ENCODE peak calls at places on chromosome 11, in eight cellular contexts. Q, J, L, Z, P, O, M and N are unnamed samples.

GRCh38 chr11:58675344-58676155 is 53.1 kb downstream of the CNTF start:
- DNase-seq in Q (peak), M (peak), Z (peak), P (peak), L (peak), J (peak), O (peak), N (peak)

GRCh38 chr11:28038775-28039174 is 69.2 kb downstream of the KIF18A start:
- DNase-seq in M (no peak), O (no peak), L (no peak), P (no peak), Z (no peak), J (no peak), Q (no peak), N (no peak)

GRCh38 chr11:65903068-65903481 is 2.9 kb upstream of the FOSL1 start:
- DNase-seq in L (no peak), M (no peak), Z (peak), Q (no peak), P (no peak), J (peak), O (peak), N (no peak)

GRCh38 chr11:108609681-108610080 is 16.1 kb upstream of the EXPH5 start:
- DNase-seq in O (no peak), M (no peak), P (no peak), Q (no peak), L (no peak), Z (no peak), J (peak), N (no peak)

GRCh38 chr11:64947202-64947814 is 11.6 kb upstream of the GPHA2 start:
- DNase-seq in O (no peak), Q (no peak), M (no peak), J (peak), L (no peak), Z (no peak), P (no peak), N (no peak)

GRCh38 chr11:89452780-89453179 is 38.4 kb downstream of the NOX4 start:
- DNase-seq in M (no peak), L (no peak), Z (no peak), O (no peak), P (no peak), J (no peak), Q (no peak), N (no peak)

GRCh38 chr11:102158151-102158734 is 48.0 kb downstream of the YAP1 start:
- DNase-seq in L (no peak), M (no peak), Z (no peak), Q (no peak), O (no peak), J (no peak), P (no peak), N (peak)

GRCh38 chr11:69667619-69668604 is 7.2 kb downstream of the LTO1 start:
- DNase-seq in J (no peak), Q (no peak), M (peak), P (peak), L (no peak), Z (no peak), O (no peak), N (no peak)

GRCh38 chr11:27998552-27998951 is 109.4 kb downstream of the KIF18A start:
- DNase-seq in M (no peak), L (no peak), Z (no peak), J (no peak), Q (no peak), P (no peak), O (no peak), N (no peak)

GRCh38 chr11:27075192-27075591 is 34.6 kb downstream of the BBOX1 start:
- DNase-seq in O (no peak), P (no peak), M (no peak), J (no peak), L (no peak), Q (no peak), Z (no peak), N (no peak)

GRCh38 chr11:63906585-63906984 is 10.4 kb downstream of the RCOR2 start:
- DNase-seq in M (no peak), L (no peak), Z (no peak), P (no peak), Q (no peak), O (no peak), J (no peak), N (no peak)

GRCh38 chr11:74989269-74989655 is 529 bp downstream of the NEU3 start:
- DNase-seq in Z (no peak), O (no peak), M (no peak), P (no peak), J (peak), Q (no peak), L (no peak), N (no peak)

GRCh38 chr11:117933930-117934329 is 4.7 kb upstream of the TMPRSS13 start:
- DNase-seq in J (no peak), O (no peak), Z (no peak), L (no peak), P (no peak), Q (no peak), M (peak), N (no peak)

GRCh38 chr11:33067294-33067693 is 27.9 kb downstream of the TCP11L1 start:
- DNase-seq in O (no peak), Z (no peak), L (no peak), J (no peak), M (no peak), P (no peak), Q (no peak), N (peak)

GRCh38 chr11:313787-314547 is at the start of gene IFITM1:
- DNase-seq in M (peak), P (no peak), O (no peak), L (peak), Q (peak), Z (peak), J (no peak), N (no peak)

GRCh38 chr11:124751741-124752470 is at the start of gene VSIG2:
- DNase-seq in L (peak), O (no peak), M (no peak), J (no peak), Z (no peak), P (no peak), Q (no peak), N (peak)
- TF ChIP-seq POLR2A in L (no peak), O (no peak), M (no peak), J (no peak), Z (no peak), P (no peak), Q (no peak), N (peak)

GRCh38 chr11:105152556-105152955 is 13.0 kb upstream of the CARD18 start:
- DNase-seq in P (no peak), J (no peak), Q (no peak), L (no peak), M (no peak), O (no peak), Z (no peak), N (no peak)
- H3K27ac ChIP-seq in P (no peak), J (no peak), Q (no peak), L (no peak), M (no peak), O (no peak), Z (no peak), N (no peak)

GRCh38 chr11:12794556-12795230 is 120.5 kb downstream of the TEAD1 start:
- DNase-seq in J (no peak), M (no peak), L (no peak), O (no peak), P (no peak), Z (no peak), Q (no peak), N (no peak)
- TF ChIP-seq POLR2A in J (no peak), M (no peak), L (no peak), O (no peak), P (no peak), Z (no peak), Q (no peak), N (no peak)

GRCh38 chr11:12235080-12235479 is 124.7 kb downstream of the MICAL2 start:
- DNase-seq in Z (no peak), Q (no peak), P (no peak), J (no peak), L (no peak), M (no peak), O (no peak), N (no peak)

GRCh38 chr11:12235945-12236743 is 125.8 kb downstream of the MICAL2 start:
- DNase-seq in P (no peak), J (peak), L (no peak), M (no peak), O (peak), Q (peak), Z (no peak), N (no peak)

GRCh38 chr11:12235549-12235944 is 125.2 kb downstream of the MICAL2 start:
- DNase-seq in O (no peak), Q (no peak), L (no peak), J (peak), Z (no peak), M (no peak), P (no peak), N (no peak)

GRCh38 chr11:12237381-12237784 is 127.0 kb downstream of the MICAL2 start:
- DNase-seq in O (no peak), M (no peak), P (peak), L (no peak), Z (no peak), J (no peak), Q (no peak), N (peak)

GRCh38 chr11:12236744-12237101 is 126.3 kb downstream of the MICAL2 start:
- DNase-seq in O (no peak), Q (no peak), Z (no peak), M (no peak), L (no peak), P (no peak), J (no peak), N (no peak)
- H3K27ac ChIP-seq in O (no peak), Q (peak), Z (peak), M (no peak), L (no peak), P (peak), J (peak), N (peak)

GRCh38 chr11:47488111-47488510 is 39.2 kb upstream of the RAPSN start:
- DNase-seq in Z (no peak), P (no peak), O (no peak), L (peak), J (no peak), M (no peak), Q (no peak), N (no peak)
- TF ChIP-seq POLR2A in Z (no peak), P (no peak), O (no peak), L (no peak), J (no peak), M (no peak), Q (no peak), N (no peak)

DNA sequence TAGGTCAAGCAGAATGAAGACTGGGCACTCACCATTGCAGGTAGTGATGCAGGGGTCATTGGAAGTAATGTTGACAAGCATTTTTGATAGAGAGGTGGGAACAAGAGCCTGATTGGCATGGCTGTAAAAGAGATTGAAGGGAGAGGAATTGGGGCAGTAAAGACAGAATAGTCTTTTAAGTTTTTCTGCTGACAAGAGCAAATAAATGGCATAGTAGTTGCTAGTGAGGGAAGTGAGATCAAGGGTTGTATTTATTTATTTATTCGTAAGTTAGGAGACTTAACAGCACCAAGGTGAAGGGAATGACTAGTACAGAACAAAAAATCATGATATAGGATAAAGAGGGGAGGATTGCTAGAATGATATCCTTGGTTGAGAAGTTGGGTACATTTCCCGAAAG is 11.0 kb downstream of the SYT9 start:
- DNase-seq in O (no peak), Q (no peak), P (no peak), Z (no peak), M (no peak), J (no peak), L (no peak), N (no peak)
- H3K27ac ChIP-seq in O (no peak), Q (no peak), P (no peak), Z (no peak), M (no peak), J (no peak), L (no peak), N (no peak)